ENCODE peak calls at places on chromosomes 13 and 19, in six cellular contexts. Q, W, J, S, R and D are unnamed samples.
A peak's percentile ranks its signal among the peaks of the same experiment; 100 is the strongest.

GRCh38 chr13:77022341-77022740 is 4.6 kb downstream of the FBXL3 start:
- DNase-seq in Q (no peak), W (no peak), J (no peak), S (no peak), R (no peak), D (no peak)

GRCh38 chr13:38952827-38953226 is 37.8 kb downstream of the STOML3 start:
- DNase-seq in Q (no peak), W (no peak), J (no peak), S (no peak), R (no peak), D (no peak)

GRCh38 chr13:72886272-72887062 is 104.5 kb downstream of the PIBF1 start:
- DNase-seq in Q (no peak), W (no peak), J (no peak), S (no peak), R (no peak), D (no peak)

GRCh38 chr19:2771786-2772674 is 11.0 kb downstream of the SGTA start:
- DNase-seq in Q (peak; percentile 26), W (no peak), J (no peak), S (no peak), R (no peak), D (peak; percentile 60)

GRCh38 chr13:107847406-107847805 is 367.9 kb downstream of the LIG4 start:
- DNase-seq in Q (no peak), W (no peak), J (no peak), S (no peak), R (no peak), D (no peak)

GRCh38 chr13:39676315-39676876 is 20.9 kb downstream of the COG6 start:
- DNase-seq in Q (no peak), W (no peak), J (peak; percentile 27), S (peak; percentile 28), R (no peak), D (peak; percentile 5)

GRCh38 chr13:27813826-27814225 is 21.5 kb downstream of the GSX1 start:
- DNase-seq in Q (no peak), W (no peak), J (no peak), S (no peak), R (no peak), D (no peak)

GRCh38 chr13:36030670-36031331 is 100.4 kb downstream of the DCLK1 start:
- DNase-seq in Q (no peak), W (no peak), J (no peak), S (no peak), R (peak; percentile 34), D (no peak)

GRCh38 chr13:89554801-89555200 is 1792.7 kb upstream of the MIR17HG start:
- DNase-seq in Q (no peak), W (no peak), J (no peak), S (no peak), R (no peak), D (no peak)

GRCh38 chr19:35943542-35944301 is 7.5 kb downstream of the LRFN3 start:
- DNase-seq in Q (no peak), W (no peak), J (no peak), S (no peak), R (no peak), D (no peak)

GRCh38 chr19:49977111-49977510 is 16.1 kb upstream of the SIGLEC11 start:
- DNase-seq in Q (no peak), W (no peak), J (no peak), S (no peak), R (no peak), D (no peak)

GRCh38 chr13:50829896-50830295 is 13.6 kb downstream of the DLEU7 start:
- DNase-seq in Q (no peak), W (no peak), J (no peak), S (no peak), R (no peak), D (no peak)

GRCh38 chr13:41458187-41458938 is 1.0 kb downstream of the RGCC start:
- DNase-seq in Q (no peak), W (peak; percentile 66), J (peak; percentile 49), S (peak; percentile 16), R (peak; percentile 29), D (peak; percentile 74)

GRCh38 chr13:113915012-113915763 is 51.3 kb upstream of the GAS6 start:
- DNase-seq in Q (peak; percentile 7), W (no peak), J (no peak), S (peak; percentile 2), R (peak; percentile 11), D (no peak)

GRCh38 chr13:108495686-108496363 is 133.6 kb upstream of the MYO16 start:
- DNase-seq in Q (no peak), W (no peak), J (no peak), S (no peak), R (no peak), D (peak; percentile 69)

GRCh38 chr13:112905990-112906641 is 62.9 kb upstream of the MCF2L start:
- DNase-seq in Q (peak; percentile 54), W (no peak), J (no peak), S (peak; percentile 53), R (no peak), D (peak; percentile 92)

GRCh38 chr13:64305246-64305645 is 2889.6 kb upstream of the PCDH20 start:
- DNase-seq in Q (no peak), W (no peak), J (no peak), S (no peak), R (no peak), D (no peak)

GRCh38 chr13:111936267-111936925 is 130.6 kb upstream of the SOX1 start:
- DNase-seq in Q (no peak), W (no peak), J (no peak), S (no peak), R (no peak), D (no peak)

GRCh38 chr13:76939215-76939614 is 9.1 kb upstream of the ACOD1 start:
- DNase-seq in Q (no peak), W (no peak), J (no peak), S (no peak), R (no peak), D (no peak)

GRCh38 chr19:31170046-31170445 is 179.2 kb downstream of the TSHZ3 start:
- DNase-seq in Q (no peak), W (no peak), J (no peak), S (no peak), R (no peak), D (no peak)

GRCh38 chr13:46324976-46325375 is 62.1 kb downstream of the RUBCNL start:
- DNase-seq in Q (no peak), W (no peak), J (no peak), S (no peak), R (no peak), D (no peak)

GRCh38 chr13:45292176-45292575 is 48.8 kb downstream of the TPT1 start:
- DNase-seq in Q (no peak), W (no peak), J (no peak), S (no peak), R (no peak), D (no peak)

GRCh38 chr13:73230714-73231113 is 171.9 kb downstream of the KLF5 start:
- DNase-seq in Q (no peak), W (no peak), J (no peak), S (no peak), R (no peak), D (no peak)

GRCh38 chr19:1110809-1111640 is 7.2 kb downstream of the GPX4 start:
- DNase-seq in Q (no peak), W (no peak), J (no peak), S (no peak), R (no peak), D (no peak)
- H3K36me3 ChIP-seq in Q (peaks cover 12% of the 10 kb centered on the region), W (peaks cover 63% of the 10 kb centered on the region), J (peaks cover 17% of the 10 kb centered on the region), S (peaks cover 5% of the 10 kb centered on the region), R (no peaks in the 10 kb centered on the region), D (peaks cover 4% of the 10 kb centered on the region)

DNA sequence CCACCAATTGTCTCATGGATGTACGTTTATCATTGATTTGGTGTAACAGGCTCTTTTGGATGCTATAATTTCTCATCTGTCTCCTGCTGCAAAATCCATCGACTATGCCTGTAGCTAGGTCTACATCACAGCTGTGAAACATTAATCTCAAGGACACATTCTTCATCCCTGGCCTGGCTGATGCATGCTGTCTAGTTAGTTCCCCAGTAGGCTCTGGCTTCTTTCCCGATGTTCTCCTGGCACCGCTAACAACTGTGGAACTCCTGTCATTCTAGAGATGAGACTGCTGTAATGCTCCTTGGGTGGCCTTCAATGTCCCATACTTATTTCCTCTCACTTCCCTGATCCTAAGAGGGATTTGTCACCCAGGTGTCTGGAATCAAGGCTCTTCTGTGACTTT is 227.7 kb downstream of the DCT start:
- DNase-seq in Q (no peak), W (no peak), J (no peak), S (no peak), R (peak; percentile 14), D (no peak)
- H3K4me3 ChIP-seq in Q (no peak overlapping the region), W (no peak overlapping the region), J (no peak overlapping the region), S (no peak overlapping the region), R (no peak overlapping the region), D (no peak overlapping the region)

DNA sequence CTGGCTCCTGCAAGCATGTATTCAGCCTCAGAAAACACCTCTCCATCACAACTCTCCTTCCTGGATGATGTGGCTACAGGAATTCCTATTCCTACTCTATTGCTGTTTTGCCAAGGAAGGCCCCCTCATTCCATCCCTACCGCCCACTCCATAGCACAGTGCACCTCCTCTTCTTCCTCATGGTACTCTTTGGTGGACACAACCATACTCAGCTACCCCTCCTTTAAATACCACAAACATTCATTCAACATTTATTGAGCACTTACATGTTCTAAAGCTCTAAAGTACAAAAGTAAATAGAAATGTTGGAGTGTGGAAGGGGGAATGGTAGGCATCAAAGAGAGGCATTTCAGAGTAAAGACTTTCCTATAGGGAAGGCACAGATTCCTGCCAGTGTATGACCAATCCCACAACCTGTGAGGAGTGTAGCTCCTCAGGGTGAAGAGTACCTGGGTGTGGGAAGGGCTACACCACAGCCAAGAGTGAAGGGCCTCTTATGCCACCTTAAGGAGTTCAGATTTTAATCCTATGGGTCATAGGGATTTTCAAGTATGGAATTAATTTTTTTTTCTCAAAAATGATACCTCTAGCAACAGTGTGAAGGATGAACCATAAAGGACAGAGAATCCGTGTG is 42.5 kb downstream of the STARD13 start:
- DNase-seq in Q (no peak), W (no peak), J (no peak), S (no peak), R (no peak), D (no peak)
- H3K36me3 ChIP-seq in Q (no peaks in the 10 kb centered on the region), W (no peaks in the 10 kb centered on the region), J (no peaks in the 10 kb centered on the region), S (no peaks in the 10 kb centered on the region), R (no peaks in the 10 kb centered on the region), D (no peaks in the 10 kb centered on the region)

DNA sequence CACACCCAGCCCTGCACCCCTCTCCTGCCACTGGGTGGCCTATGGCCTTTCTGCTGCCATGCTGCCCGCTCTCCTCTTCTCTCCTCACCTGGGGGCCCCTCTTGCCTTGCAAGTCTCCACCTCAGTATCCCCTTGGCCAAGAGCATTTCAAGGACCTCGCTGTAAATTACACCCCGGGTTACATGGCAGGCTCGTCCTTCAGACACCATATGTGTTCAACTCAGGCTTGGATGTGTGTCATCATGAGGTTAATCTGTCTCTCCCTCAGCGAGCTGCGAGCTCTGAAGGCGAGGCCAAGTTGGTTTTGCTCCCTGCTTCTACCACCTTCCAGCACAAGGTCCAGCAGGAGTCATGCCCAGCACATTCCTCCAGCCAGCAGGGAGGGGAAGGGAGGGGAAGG is 74.8 kb upstream of the TM9SF2 start:
- DNase-seq in Q (no peak), W (no peak), J (no peak), S (no peak), R (no peak), D (peak; percentile 40)
- H3K4me3 ChIP-seq in Q (no peak overlapping the region), W (no peak overlapping the region), J (no peak overlapping the region), S (no peak overlapping the region), R (no peak overlapping the region), D (no peak overlapping the region)